ENCODE peak calls at places on chromosomes 2 and 18, in five cellular contexts. W, D, V, G and P are unnamed samples.

GRCh38 chr2:227450196-227450851 is 21.6 kb upstream of the AGFG1 start:
- DNase-seq in V (no peak), D (no peak), W (no peak), G (no peak), P (no peak)

GRCh38 chr2:71888741-71889445 is 258.8 kb downstream of the CYP26B1 start:
- DNase-seq in W (no peak), D (no peak), G (no peak), V (no peak), P (no peak)

GRCh38 chr2:223297788-223298187 is 245.8 kb downstream of the KCNE4 start:
- DNase-seq in D (no peak), V (no peak), W (no peak), G (peak; percentile 5), P (no peak)

GRCh38 chr2:126849991-126850535 is 48.6 kb upstream of the TEX51 start:
- DNase-seq in D (no peak), V (no peak), W (no peak), G (no peak), P (peak; percentile 5)

GRCh38 chr2:33477473-33478468 is 1.3 kb downstream of the RASGRP3 start:
- DNase-seq in G (no peak), D (no peak), V (no peak), W (peak; percentile 40), P (no peak)

GRCh38 chr18:26863122-26863879 is 2.2 kb downstream of the AQP4 start:
- DNase-seq in G (peak; percentile 78), V (no peak), D (no peak), W (peak; percentile 87), P (no peak)

GRCh38 chr2:101442042-101442666 is 32.8 kb downstream of the RFX8 start:
- DNase-seq in V (peak; percentile 60), D (no peak), G (no peak), W (no peak), P (peak; percentile 86)

GRCh38 chr18:59721214-59721613 is 24.0 kb upstream of the CCBE1 start:
- DNase-seq in V (no peak), W (no peak), D (no peak), G (no peak), P (no peak)

GRCh38 chr18:24968233-24968775 is 383.7 kb downstream of the ZNF521 start:
- DNase-seq in W (no peak), G (no peak), V (no peak), D (no peak), P (no peak)

GRCh38 chr18:70284976-70285610 is 3.8 kb upstream of the SOCS6 start:
- DNase-seq in W (no peak), D (no peak), G (no peak), V (no peak), P (no peak)

GRCh38 chr2:240793313-240794177 is 26.5 kb downstream of the KIF1A start:
- DNase-seq in V (no peak), G (no peak), D (no peak), W (no peak), P (no peak)

GRCh38 chr2:240913810-240914644 is 7.9 kb downstream of the CROCC2 start:
- DNase-seq in V (peak; percentile 86), G (peak; percentile 94), W (peak; percentile 53), D (no peak), P (peak; percentile 68)

GRCh38 chr18:50039736-50040135 is 155.2 kb downstream of the MYO5B start:
- DNase-seq in G (no peak), V (no peak), W (no peak), D (no peak), P (no peak)

GRCh38 chr2:67476808-67477790 is 80.0 kb downstream of the ETAA1 start:
- DNase-seq in G (peak; percentile 33), V (peak; percentile 83), W (no peak), D (no peak), P (peak; percentile 36)

GRCh38 chr2:129908721-129909373 is 70.6 kb upstream of the RAB6C start:
- DNase-seq in D (no peak), V (no peak), G (no peak), W (no peak), P (peak; percentile 37)

GRCh38 chr18:2656237-2657042 is 914 bp downstream of the SMCHD1 start:
- DNase-seq in D (no peak), W (peak; percentile 40), G (peak; percentile 72), V (peak; percentile 44), P (peak; percentile 59)

GRCh38 chr18:66867653-66868052 is 263.8 kb upstream of the CDH19 start:
- DNase-seq in G (no peak), D (no peak), W (no peak), V (no peak), P (no peak)

GRCh38 chr2:79952561-79952960 is 352.0 kb downstream of the LRRTM1 start:
- DNase-seq in G (no peak), V (peak; percentile 85), D (peak; percentile 20), W (no peak), P (no peak)

GRCh38 chr2:102410952-102411351 is 12.0 kb upstream of the IL18RAP start:
- DNase-seq in W (no peak), D (no peak), G (no peak), V (no peak), P (no peak)

GRCh38 chr18:70288851-70289328 is at the start of gene SOCS6:
- DNase-seq in W (peak; percentile 61), D (peak; percentile 15), V (peak; percentile 59), G (peak; percentile 89), P (peak; percentile 65)

GRCh38 chr2:5766051-5766450 is 73.9 kb downstream of the SOX11 start:
- DNase-seq in G (no peak), D (peak; percentile 38), V (peak; percentile 53), W (no peak), P (no peak)

GRCh38 chr2:128635361-128635900 is 316.8 kb upstream of the HS6ST1 start:
- DNase-seq in G (no peak), D (no peak), V (no peak), W (no peak), P (no peak)

GRCh38 chr2:126761256-126761980 is 105.5 kb downstream of the GYPC start:
- DNase-seq in D (no peak), V (no peak), W (no peak), G (no peak), P (peak; percentile 9)

GRCh38 chr2:237921967-237922492 is 44.8 kb upstream of the UBE2F start:
- DNase-seq in G (no peak), D (no peak), V (no peak), W (no peak), P (no peak)

GRCh38 chr2:213251618-213252017 is 32.6 kb upstream of the SPAG16 start:
- DNase-seq in D (peak; percentile 65), W (no peak), V (peak; percentile 89), G (peak; percentile 42), P (no peak)

GRCh38 chr2:172951554-172951953 is 124.1 kb upstream of the MAP3K20 start:
- DNase-seq in W (no peak), V (no peak), D (no peak), G (peak; percentile 20), P (no peak)

GRCh38 chr2:47631840-47632398 is 151.0 kb upstream of the MSH6 start:
- DNase-seq in D (no peak), V (peak; percentile 44), W (peak; percentile 52), G (no peak), P (peak; percentile 86)

GRCh38 chr2:231483398-231484329 is 19.4 kb upstream of the NCL start:
- DNase-seq in V (no peak), D (no peak), W (no peak), G (peak; percentile 39), P (no peak)

GRCh38 chr2:62966995-62967394 is 83.6 kb upstream of the OTX1 start:
- DNase-seq in V (no peak), D (no peak), G (peak; percentile 11), W (no peak), P (no peak)

GRCh38 chr2:142445542-142445941 is 314.7 kb upstream of the LRP1B start:
- DNase-seq in D (no peak), W (no peak), G (no peak), V (no peak), P (no peak)

GRCh38 chr18:49855711-49856110 is 42.4 kb upstream of the ACAA2 start:
- DNase-seq in W (no peak), G (no peak), D (no peak), V (no peak), P (no peak)

GRCh38 chr18:6219116-6219717 is 195.5 kb downstream of the L3MBTL4 start:
- DNase-seq in D (peak; percentile 43), G (peak; percentile 49), W (no peak), V (peak; percentile 70), P (peak; percentile 49)

GRCh38 chr2:9112079-9112721 is 94.4 kb upstream of the ASAP2 start:
- DNase-seq in G (peak; percentile 58), D (peak; percentile 86), W (peak; percentile 70), V (peak; percentile 89), P (peak; percentile 89)

GRCh38 chr2:157625311-157625710 is 3.4 kb downstream of the ACVR1C start:
- DNase-seq in D (no peak), V (peak; percentile 22), W (no peak), G (no peak), P (no peak)
- H3K27me3 ChIP-seq in D (peaks cover 17% of the 10 kb centered on the region), V (peaks cover 11% of the 10 kb centered on the region), W (no peaks in the 10 kb centered on the region), G (peaks cover 21% of the 10 kb centered on the region), P (peaks cover 38% of the 10 kb centered on the region)

GRCh38 chr2:174977364-174977763 is 27.8 kb downstream of the CHN1 start:
- DNase-seq in D (no peak), W (no peak), G (no peak), V (no peak), P (no peak)
- H3K27me3 ChIP-seq in D (no peaks in the 10 kb centered on the region), W (no peaks in the 10 kb centered on the region), G (no peaks in the 10 kb centered on the region), V (no peaks in the 10 kb centered on the region), P (no peaks in the 10 kb centered on the region)

DNA sequence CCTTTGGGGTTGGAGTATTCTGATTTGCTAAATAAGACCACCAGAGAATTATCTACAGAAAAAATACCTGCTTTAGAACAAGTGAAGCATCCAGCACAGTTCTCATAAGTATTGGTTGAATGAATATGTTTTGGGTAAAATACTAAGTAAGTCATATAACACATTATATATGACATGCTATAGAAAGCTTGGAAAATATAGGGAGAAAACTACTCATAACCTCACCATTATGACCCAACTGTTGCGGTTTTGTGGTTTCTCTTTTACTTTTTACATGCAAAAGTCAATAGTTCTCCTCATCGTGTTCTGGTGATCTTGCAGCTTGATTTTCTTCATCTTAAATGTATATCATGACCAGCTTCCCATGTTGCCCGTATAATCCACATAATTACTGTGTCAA is 66.2 kb downstream of the DIPK1C start:
- DNase-seq in G (no peak), V (no peak), W (no peak), D (no peak), P (no peak)
- H3K27me3 ChIP-seq in G (peaks cover 11% of the 10 kb centered on the region), V (no peaks in the 10 kb centered on the region), W (peaks cover 3% of the 10 kb centered on the region), D (peaks cover 25% of the 10 kb centered on the region), P (peaks cover 12% of the 10 kb centered on the region)

DNA sequence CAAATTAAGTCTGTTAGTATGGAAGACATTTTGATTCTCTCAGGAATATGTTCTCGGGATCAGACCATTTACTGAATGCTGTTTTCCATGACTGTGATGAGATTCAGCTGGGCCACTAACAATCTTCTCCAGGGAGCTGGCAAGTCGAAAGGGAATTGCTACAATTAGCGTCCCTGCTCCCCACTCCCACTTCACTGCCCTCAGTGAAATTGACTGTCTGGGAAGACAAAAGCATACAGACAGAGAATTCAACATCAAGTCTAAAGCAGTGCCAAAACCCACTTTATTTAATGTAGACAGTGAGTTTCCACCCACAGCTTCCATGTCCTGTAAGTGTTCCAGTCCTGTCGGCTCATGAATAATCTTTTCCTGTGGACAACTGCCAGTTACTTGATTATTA is 34.0 kb upstream of the COL3A1 start:
- DNase-seq in G (no peak), V (peak; percentile 67), D (no peak), W (no peak), P (no peak)
- H3K27me3 ChIP-seq in G (no peaks in the 10 kb centered on the region), V (no peaks in the 10 kb centered on the region), D (no peaks in the 10 kb centered on the region), W (no peaks in the 10 kb centered on the region), P (no peaks in the 10 kb centered on the region)